ENCODE peak calls at places on chromosome 6, in seven cellular contexts. D is AG04450; U is sigmoid colon; G is coronary artery; H is A673; Z is NB4; Q is CD4-positive, alpha-beta memory T cell. O is an unnamed sample.

GRCh38 chr6:47477497-47478232 is at the start of gene CD2AP:
- DNase-seq in D (peak), U (peak), G (peak), H (peak), Z (peak), Q (peak), O (peak)

GRCh38 chr6:22214314-22214713 is 82.5 kb downstream of the PRL start:
- DNase-seq in D (no peak), U (no peak), G (no peak), H (no peak), Z (no peak), Q (no peak), O (no peak)

GRCh38 chr6:164150221-164150620 is 735.7 kb downstream of the QKI start:
- DNase-seq in D (no peak), U (no peak), G (no peak), H (no peak), Z (no peak), Q (no peak), O (no peak)

GRCh38 chr6:36024154-36024760 is at the start of gene SLC26A8:
- DNase-seq in D (no peak), U (no peak), G (no peak), H (no peak), Z (peak), Q (no peak), O (no peak)

GRCh38 chr6:142235247-142235646 is 66.6 kb upstream of the ADGRG6 start:
- DNase-seq in D (no peak), U (no peak), G (no peak), H (no peak), Z (no peak), Q (no peak), O (no peak)

GRCh38 chr6:106547053-106547414 is 82.3 kb downstream of the RTN4IP1 start:
- DNase-seq in D (no peak), U (no peak), G (no peak), H (peak), Z (peak), Q (no peak), O (no peak)

GRCh38 chr6:9224539-9224938 is 789.2 kb upstream of the SLC35B3 start:
- DNase-seq in D (no peak), U (no peak), G (no peak), H (no peak), Z (no peak), Q (no peak), O (no peak)

GRCh38 chr6:15077006-15077405 is 168.9 kb upstream of the JARID2 start:
- DNase-seq in D (no peak), U (no peak), G (no peak), H (no peak), Z (no peak), Q (no peak), O (no peak)

GRCh38 chr6:107116328-107116892 is 1.1 kb upstream of the BEND3 start:
- DNase-seq in D (no peak), U (peak), G (no peak), H (peak), Z (peak), Q (no peak), O (peak)

GRCh38 chr6:101365181-101365580 is 28.3 kb upstream of the GRIK2 start:
- DNase-seq in D (no peak), U (no peak), G (no peak), H (no peak), Z (no peak), Q (no peak), O (no peak)

GRCh38 chr6:37433657-37434271 is 743 bp downstream of the CMTR1 start:
- DNase-seq in D (no peak), U (no peak), G (no peak), H (peak), Z (no peak), Q (peak), O (no peak)

GRCh38 chr6:167708501-167709094 is 118.1 kb upstream of the AFDN start:
- DNase-seq in D (no peak), U (no peak), G (peak), H (no peak), Z (no peak), Q (no peak), O (no peak)

GRCh38 chr6:50699086-50699886 is 14.0 kb upstream of the TFAP2D start:
- DNase-seq in D (no peak), U (no peak), G (no peak), H (peak), Z (peak), Q (no peak), O (no peak)

GRCh38 chr6:2396292-2396691 is 150.9 kb upstream of the GMDS start:
- DNase-seq in D (no peak), U (no peak), G (no peak), H (no peak), Z (no peak), Q (no peak), O (no peak)

GRCh38 chr6:6811151-6812002 is 222.9 kb downstream of the LY86 start:
- DNase-seq in D (no peak), U (no peak), G (no peak), H (peak), Z (peak), Q (peak), O (no peak)

GRCh38 chr6:135087803-135088202 is 33.2 kb upstream of the HBS1L start:
- DNase-seq in D (no peak), U (no peak), G (no peak), H (no peak), Z (peak), Q (peak), O (no peak)

GRCh38 chr6:144581807-144582537 is 296.8 kb downstream of the UTRN start:
- DNase-seq in D (no peak), U (no peak), G (no peak), H (peak), Z (peak), Q (peak), O (no peak)
- H3K4me3 ChIP-seq in D (no peak), U (no peak), G (no peak), H (no peak), Z (no peak), Q (no peak), O (no peak)

GRCh38 chr6:31730631-31731086 is 1.6 kb upstream of the DDAH2 start:
- DNase-seq in D (no peak), U (no peak), G (no peak), H (no peak), Z (peak), Q (no peak), O (no peak)
- H3K4me3 ChIP-seq in D (no peak), U (peak), G (peak), H (peak), Z (peak), Q (peak), O (peak)

GRCh38 chr6:30211899-30212298 is 1.3 kb downstream of the TRIM26 start:
- DNase-seq in D (no peak), U (no peak), G (no peak), H (no peak), Z (no peak), Q (no peak), O (no peak)

GRCh38 chr6:30211306-30211705 is 1.9 kb downstream of the TRIM26 start:
- DNase-seq in D (no peak), U (no peak), G (no peak), H (no peak), Z (no peak), Q (no peak), O (no peak)

GRCh38 chr6:30206152-30206551 is 7.1 kb downstream of the TRIM26 start:
- DNase-seq in D (no peak), U (peak), G (no peak), H (no peak), Z (no peak), Q (no peak), O (no peak)

GRCh38 chr6:30206799-30207618 is 6.2 kb downstream of the TRIM26 start:
- DNase-seq in D (no peak), U (peak), G (no peak), H (no peak), Z (no peak), Q (no peak), O (peak)

DNA sequence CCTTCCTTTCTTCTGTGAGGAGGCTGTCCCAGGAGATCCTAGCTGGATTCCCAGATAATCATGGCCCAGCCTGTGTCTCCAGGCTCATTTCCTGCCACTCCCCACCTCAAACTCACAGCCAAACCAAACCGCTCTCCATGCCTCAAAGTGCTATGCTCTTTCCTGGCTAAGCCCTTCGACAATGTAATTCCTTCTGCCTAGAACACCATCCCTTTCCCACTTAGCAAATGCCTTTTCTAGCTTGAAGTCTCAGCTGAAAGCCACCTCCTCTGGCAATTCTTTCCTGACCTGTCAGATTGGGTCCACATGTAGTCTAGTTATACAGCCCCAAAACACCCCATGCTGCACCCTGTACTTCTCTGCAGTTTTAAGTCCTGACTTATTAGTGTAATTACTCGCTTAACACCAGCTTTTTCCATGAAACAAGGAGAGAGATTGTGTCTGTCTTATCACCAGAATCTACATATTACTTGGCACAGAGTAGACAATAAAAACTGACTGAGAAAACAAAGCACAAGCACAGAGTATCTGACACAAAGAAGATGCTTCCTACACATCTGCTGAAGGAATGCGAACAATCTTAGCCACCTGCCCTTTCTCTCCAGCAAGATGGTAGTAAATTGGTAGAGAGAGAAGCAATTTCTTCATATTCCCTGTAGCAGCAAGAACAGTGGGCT is 5.4 kb downstream of the TRIM26 start:
- DNase-seq in D (no peak), U (no peak), G (no peak), H (no peak), Z (no peak), Q (no peak), O (no peak)
- H3K4me3 ChIP-seq in D (no peak), U (no peak), G (no peak), H (no peak), Z (no peak), Q (no peak), O (no peak)

GRCh38 chr6:43054206-43054943 is 724 bp upstream of the CUL7 start:
- DNase-seq in D (no peak), U (no peak), G (no peak), H (no peak), Z (no peak), Q (no peak), O (no peak)
- H3K4me3 ChIP-seq in D (peak), U (peak), G (peak), H (peak), Z (peak), Q (peak), O (peak)

DNA sequence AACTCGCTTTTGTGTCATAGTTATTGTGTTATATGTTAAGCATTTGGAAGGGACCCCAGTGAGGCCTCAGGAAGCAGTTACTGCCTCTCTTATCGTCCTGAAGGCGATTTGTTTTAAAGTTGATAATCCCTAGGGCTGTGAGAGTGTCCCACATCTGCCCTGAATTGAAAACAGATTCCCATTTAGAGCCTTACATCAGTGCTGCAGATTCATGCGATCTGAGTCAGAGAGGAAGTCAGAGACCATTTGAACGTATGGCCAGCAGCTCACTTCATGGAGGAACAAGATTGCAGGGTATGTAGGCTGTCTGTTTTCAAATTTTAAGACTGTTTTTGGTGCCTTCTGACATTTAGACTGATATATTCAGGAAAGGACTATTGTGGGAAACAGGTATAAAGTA is 70.6 kb upstream of the SASH1 start:
- DNase-seq in D (peak), U (no peak), G (no peak), H (peak), Z (no peak), Q (no peak), O (no peak)
- H3K4me3 ChIP-seq in D (peak), U (peak), G (peak), H (no peak), Z (no peak), Q (no peak), O (no peak)

DNA sequence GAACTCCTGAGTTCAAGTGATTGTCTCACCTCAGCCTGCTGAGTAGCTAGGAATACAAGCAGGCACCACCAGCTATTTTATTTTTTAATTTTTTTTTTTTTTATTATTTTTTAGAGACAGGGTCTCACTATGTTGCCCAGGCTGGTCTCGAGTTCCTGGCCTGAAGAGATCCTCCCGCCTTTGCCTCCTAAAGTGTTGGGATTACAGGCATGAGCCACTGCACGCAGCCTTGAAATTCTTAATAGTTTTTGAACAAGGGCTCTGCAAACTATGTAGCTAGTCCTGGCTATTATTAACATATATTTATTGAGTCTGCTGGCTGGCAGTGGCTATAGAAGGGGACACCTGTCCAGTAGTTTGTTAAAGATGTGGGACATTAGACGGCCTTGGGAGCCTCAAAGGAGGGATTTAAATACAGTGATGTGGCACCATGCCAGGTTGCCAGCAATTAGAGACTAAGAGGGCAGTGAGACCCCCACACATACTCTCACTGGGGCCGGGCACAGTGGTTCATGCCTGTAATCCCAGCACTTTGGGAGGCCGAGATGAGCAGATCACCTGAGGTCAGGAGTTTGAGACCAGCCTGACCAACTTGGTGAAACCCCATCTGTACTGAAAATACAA is 21.1 kb upstream of the TAF8 start:
- DNase-seq in D (no peak), U (no peak), G (no peak), H (no peak), Z (no peak), Q (no peak), O (no peak)
- H3K4me3 ChIP-seq in D (no peak), U (no peak), G (no peak), H (no peak), Z (no peak), Q (no peak), O (no peak)

GRCh38 chr6:46469021-46469420 is 22.2 kb downstream of the RCAN2 start:
- DNase-seq in D (no peak), U (no peak), G (no peak), H (no peak), Z (no peak), Q (no peak), O (no peak)

GRCh38 chr6:46468611-46469010 is 22.6 kb downstream of the RCAN2 start:
- DNase-seq in D (no peak), U (no peak), G (no peak), H (peak), Z (no peak), Q (no peak), O (no peak)

GRCh38 chr6:46466570-46466969 is 24.7 kb downstream of the RCAN2 start:
- DNase-seq in D (no peak), U (no peak), G (no peak), H (no peak), Z (no peak), Q (no peak), O (no peak)

DNA sequence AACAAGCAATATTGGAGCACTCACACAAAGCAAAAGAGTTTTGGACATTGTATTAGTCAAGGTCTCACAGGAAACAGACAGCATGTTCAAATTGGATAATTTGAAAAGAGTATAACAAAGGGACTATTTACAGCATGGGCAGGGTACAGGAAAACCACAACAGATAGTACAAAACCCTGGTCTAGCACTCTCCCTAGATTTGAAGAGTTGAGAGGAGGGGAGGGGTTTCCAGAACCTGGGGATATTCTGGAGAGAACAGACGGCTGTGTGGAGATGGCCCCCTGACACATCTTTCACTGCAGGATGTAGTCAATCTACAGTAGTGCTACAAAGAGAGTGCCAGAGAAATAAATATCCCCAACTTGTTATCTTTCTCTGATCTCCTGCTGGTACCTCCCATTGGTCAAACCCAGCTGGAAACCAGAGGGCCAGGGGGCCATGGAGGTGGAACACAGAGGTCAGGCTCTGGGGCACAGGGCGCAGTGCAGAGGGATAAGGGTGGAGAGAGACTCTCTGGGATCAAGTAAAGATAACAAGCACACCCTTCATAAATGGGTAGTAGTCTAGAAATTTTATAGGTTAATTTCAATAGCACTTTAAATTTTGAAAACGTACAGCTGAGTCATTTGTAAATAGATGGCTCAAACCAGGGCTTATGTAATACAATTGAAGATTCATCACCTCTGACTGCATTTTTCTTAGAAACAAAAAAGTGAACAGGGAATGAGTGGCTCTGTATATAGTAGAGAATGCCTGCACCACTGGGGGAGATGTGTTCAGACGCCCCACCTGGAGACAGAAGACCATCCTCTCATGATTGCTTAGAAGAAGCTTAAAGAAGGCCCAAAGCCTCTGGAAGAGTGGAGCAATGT is 25.7 kb downstream of the RCAN2 start:
- DNase-seq in D (no peak), U (no peak), G (no peak), H (peak), Z (no peak), Q (no peak), O (no peak)
- H3K4me3 ChIP-seq in D (no peak), U (no peak), G (no peak), H (no peak), Z (no peak), Q (no peak), O (no peak)